ENCODE peak calls at places on chromosomes 1 and 21, in four cellular contexts. O, L, F and R are unnamed samples.

GRCh38 chr1:239872554-239872953 is 219.1 kb upstream of the FMN2 start:
- DNase-seq in O (no peak), L (no peak), F (no peak), R (no peak)

GRCh38 chr1:91924146-91924545 is 25.1 kb upstream of the BRDT start:
- DNase-seq in O (no peak), L (no peak), F (no peak), R (no peak)

GRCh38 chr1:40314721-40315238 is 2.3 kb downstream of the COL9A2 start:
- DNase-seq in O (no peak), L (peak; percentile 24), F (peak; percentile 55), R (no peak)

GRCh38 chr1:7712731-7713323 is 58.3 kb upstream of the VAMP3 start:
- DNase-seq in O (no peak), L (no peak), F (no peak), R (no peak)

GRCh38 chr21:31235671-31236450 is 108.2 kb downstream of the TIAM1 start:
- DNase-seq in O (no peak), L (no peak), F (no peak), R (no peak)

GRCh38 chr1:171913385-171913784 is 72.1 kb downstream of the DNM3 start:
- DNase-seq in O (peak; percentile 30), L (no peak), F (peak; percentile 5), R (no peak)

GRCh38 chr21:21165063-21165645 is 166.9 kb downstream of the NCAM2 start:
- DNase-seq in O (no peak), L (no peak), F (no peak), R (no peak)

GRCh38 chr1:207217778-207218511 is 103.5 kb upstream of the CD55 start:
- DNase-seq in O (no peak), L (no peak), F (no peak), R (no peak)

GRCh38 chr1:116347678-116348077 is 25.4 kb upstream of the ATP1A1 start:
- DNase-seq in O (no peak), L (no peak), F (no peak), R (no peak)

GRCh38 chr21:31905444-31906400 is 32.9 kb downstream of the HUNK start:
- DNase-seq in O (no peak), L (no peak), F (no peak), R (no peak)

GRCh38 chr1:160376525-160377131 is 9.8 kb downstream of the NHLH1 start:
- DNase-seq in O (peak; percentile 65), L (no peak), F (peak; percentile 58), R (peak; percentile 72)

GRCh38 chr1:19203440-19203839 is 6.6 kb downstream of the UBR4 start:
- DNase-seq in O (no peak), L (no peak), F (no peak), R (no peak)

GRCh38 chr1:211145944-211146343 is 12.0 kb upstream of the KCNH1 start:
- DNase-seq in O (no peak), L (no peak), F (no peak), R (no peak)

GRCh38 chr1:153683853-153684252 is 5.4 kb downstream of the NPR1 start:
- DNase-seq in O (no peak), L (no peak), F (no peak), R (peak; percentile 34)

GRCh38 chr1:5430911-5431310 is 561.3 kb downstream of the NPHP4 start:
- DNase-seq in O (no peak), L (no peak), F (peak; percentile 63), R (no peak)

GRCh38 chr1:119275145-119275929 is 93.2 kb upstream of the HAO2 start:
- DNase-seq in O (peak; percentile 13), L (peak; percentile 61), F (peak; percentile 45), R (peak; percentile 56)

GRCh38 chr1:234912541-234913312 is 215.9 kb downstream of the TOMM20 start:
- DNase-seq in O (no peak), L (peak; percentile 40), F (no peak), R (no peak)

GRCh38 chr1:93239862-93240261 is 59.3 kb downstream of the CCDC18 start:
- DNase-seq in O (no peak), L (no peak), F (no peak), R (no peak)

GRCh38 chr1:226708342-226708780 is 30.7 kb downstream of the ITPKB start:
- DNase-seq in O (no peak), L (no peak), F (no peak), R (no peak)
- TF ChIP-seq HMGXB4 in O (no peak), L (no peak), F (no peak), R (no peak)

DNA sequence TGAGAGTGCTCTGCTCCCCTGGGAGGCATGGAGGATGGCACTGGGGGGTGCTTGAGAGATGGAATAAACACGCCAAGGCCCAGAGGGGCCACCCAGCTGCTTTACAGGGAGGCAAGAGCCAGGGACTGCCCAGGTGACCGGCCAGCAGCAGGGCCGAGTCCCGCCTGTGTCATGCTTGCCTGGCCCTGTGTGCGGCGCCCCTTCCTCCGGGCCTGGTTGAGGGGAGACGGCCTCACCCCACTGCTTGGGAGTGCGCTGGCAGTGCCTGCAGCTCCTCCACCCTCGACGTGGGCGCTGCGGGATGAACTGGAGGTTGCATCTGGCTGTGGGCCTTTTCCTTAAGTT is 33.1 kb upstream of the COL6A2 start:
- DNase-seq in O (no peak), L (no peak), F (no peak), R (no peak)
- TF ChIP-seq HMGXB4 in O (no peak), L (no peak), F (no peak), R (no peak)

DNA sequence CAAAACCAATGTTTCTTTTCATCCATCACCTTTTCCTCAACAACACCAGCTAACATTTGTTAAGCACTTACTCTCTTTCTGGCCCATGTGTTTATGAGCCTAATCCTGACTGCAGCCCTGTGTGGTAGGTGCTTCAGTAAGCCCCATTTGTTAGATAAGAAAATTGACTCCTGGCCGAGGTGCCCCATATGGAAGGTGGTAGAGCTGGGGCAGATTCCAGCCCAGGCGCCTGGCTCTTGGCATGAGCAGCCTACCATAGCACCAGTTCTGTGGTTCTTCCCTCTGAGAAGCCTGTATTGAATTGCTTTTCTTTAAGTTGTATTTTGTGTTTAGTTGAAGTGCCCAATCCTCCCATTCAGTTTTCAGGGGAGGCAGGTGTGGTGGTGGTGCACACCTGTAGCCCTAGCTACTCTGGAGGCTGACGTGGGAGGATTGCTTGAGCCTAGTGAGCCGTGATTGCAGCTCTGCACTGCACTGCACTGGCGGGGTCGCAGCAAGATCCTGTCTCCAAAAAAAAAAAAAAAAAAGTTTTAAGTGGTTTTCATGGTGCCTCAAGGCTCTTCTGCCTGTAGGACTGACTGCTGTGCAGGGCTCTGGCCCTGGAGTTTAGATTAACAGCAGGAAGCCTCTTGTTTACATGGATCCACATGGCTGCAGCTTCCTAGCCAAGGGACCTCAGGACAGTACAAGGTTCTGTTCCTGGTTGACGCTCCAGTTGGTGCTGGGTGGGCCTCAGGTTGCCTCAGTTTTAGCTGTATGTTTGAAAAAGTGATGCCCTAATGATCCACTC is 125.9 kb downstream of the MRPS6 start:
- DNase-seq in O (no peak), L (no peak), F (no peak), R (no peak)
- TF ChIP-seq HMGXB4 in O (no peak), L (no peak), F (no peak), R (no peak)

DNA sequence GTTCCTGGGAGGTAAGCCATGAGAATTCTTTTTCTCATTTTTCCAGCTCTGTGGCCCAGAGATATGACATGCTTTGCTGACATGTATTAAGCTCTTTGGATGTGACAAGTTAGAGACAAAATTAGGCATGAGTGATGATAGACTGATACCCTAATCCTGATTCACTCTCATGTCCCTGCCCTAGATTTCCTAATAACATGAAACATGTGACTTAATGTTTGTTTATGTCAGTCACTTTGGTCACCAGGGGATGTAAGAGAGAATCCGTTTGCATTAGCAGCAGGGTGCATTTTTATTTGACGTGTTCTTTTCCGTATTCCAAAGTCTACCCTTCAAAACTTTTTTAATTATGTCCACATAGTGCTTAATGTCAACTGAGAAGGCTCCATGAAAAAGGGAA is 192.4 kb downstream of the HMCN1 start:
- DNase-seq in O (no peak), L (no peak), F (no peak), R (no peak)
- TF ChIP-seq HMGXB4 in O (no peak), L (no peak), F (no peak), R (no peak)

GRCh38 chr1:205922314-205922713 is 20.9 kb downstream of the SLC26A9 start:
- DNase-seq in O (no peak), L (no peak), F (no peak), R (no peak)
- TF ChIP-seq HMGXB4 in O (no peak), L (no peak), F (no peak), R (no peak)

GRCh38 chr1:25562101-25562927 is 18.9 kb downstream of the LDLRAP1 start:
- DNase-seq in O (no peak), L (no peak), F (peak; percentile 31), R (peak; percentile 47)
- TF ChIP-seq HMGXB4 in O (no peak), L (no peak), F (no peak), R (no peak)

GRCh38 chr1:31984419-31985347 is 29.0 kb upstream of the KHDRBS1 start:
- DNase-seq in O (no peak), L (no peak), F (no peak), R (no peak)
- TF ChIP-seq HMGXB4 in O (no peak), L (no peak), F (no peak), R (no peak)

DNA sequence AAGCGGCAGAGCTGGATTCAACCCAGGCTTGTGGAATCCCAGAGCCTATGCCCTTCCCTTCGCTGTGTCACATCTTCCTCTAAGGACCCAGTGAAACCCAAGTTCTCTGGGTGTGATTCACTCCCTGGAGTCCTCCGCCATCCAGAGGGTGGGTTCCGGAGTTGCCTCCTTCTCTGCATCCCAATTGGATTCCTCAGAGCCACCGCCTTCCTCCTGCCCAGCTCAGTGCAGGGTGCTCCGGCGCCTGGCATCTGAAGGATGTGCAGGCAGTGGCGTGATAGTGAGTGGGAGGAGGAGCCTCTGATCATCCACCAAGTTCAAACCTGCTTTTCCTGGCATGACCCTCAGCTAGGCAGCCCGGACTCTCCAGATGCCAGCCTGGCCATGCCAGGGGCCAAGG is 20.8 kb upstream of the RCC2 start:
- DNase-seq in O (no peak), L (no peak), F (no peak), R (no peak)
- TF ChIP-seq HMGXB4 in O (no peak), L (no peak), F (no peak), R (no peak)